ENCODE peak calls at places on chromosomes 2 and 18, in eight cellular contexts. D, W, O, J, C, F, E and T are unnamed samples.

GRCh38 chr2:152407204-152407721 is 72.3 kb downstream of the FMNL2 start:
- DNase-seq in D (peak), W (peak), O (peak), J (peak), C (peak), F (no peak), E (no peak), T (no peak)

GRCh38 chr2:45242161-45242741 is 233.0 kb upstream of the SIX2 start:
- DNase-seq in D (no peak), W (peak), O (peak), J (no peak), C (no peak), F (no peak), E (no peak), T (no peak)

GRCh38 chr2:45264227-45265225 is 255.3 kb upstream of the SIX2 start:
- DNase-seq in D (no peak), W (no peak), O (peak), J (no peak), C (no peak), F (no peak), E (no peak), T (no peak)

GRCh38 chr2:236875906-236876505 is 209.7 kb upstream of the COPS8 start:
- DNase-seq in D (no peak), W (no peak), O (no peak), J (no peak), C (no peak), F (no peak), E (peak), T (peak)

GRCh38 chr2:170505631-170506270 is 209.4 kb upstream of the SP5 start:
- DNase-seq in D (peak), W (peak), O (no peak), J (peak), C (no peak), F (no peak), E (no peak), T (no peak)

GRCh38 chr2:23207871-23208270 is 177.1 kb upstream of the KLHL29 start:
- DNase-seq in D (no peak), W (no peak), O (no peak), J (no peak), C (no peak), F (no peak), E (no peak), T (no peak)

GRCh38 chr2:45595724-45596435 is 15.2 kb downstream of the SRBD1 start:
- DNase-seq in D (no peak), W (peak), O (peak), J (no peak), C (no peak), F (no peak), E (no peak), T (no peak)

GRCh38 chr2:3519255-3520190 is at the start of gene ADI1:
- DNase-seq in D (peak), W (peak), O (peak), J (peak), C (peak), F (peak), E (peak), T (peak)

GRCh38 chr2:233480490-233481202 is 85.9 kb downstream of the USP40 start:
- DNase-seq in D (no peak), W (no peak), O (no peak), J (no peak), C (no peak), F (no peak), E (peak), T (no peak)

GRCh38 chr18:79515331-79515730 is 119.6 kb downstream of the NFATC1 start:
- DNase-seq in D (no peak), W (no peak), O (no peak), J (no peak), C (no peak), F (no peak), E (peak), T (no peak)

GRCh38 chr2:33378551-33379220 is 97.8 kb upstream of the RASGRP3 start:
- DNase-seq in D (no peak), W (no peak), O (peak), J (no peak), C (no peak), F (peak), E (no peak), T (no peak)

GRCh38 chr2:190961918-190962487 is 52.0 kb downstream of the STAT1 start:
- DNase-seq in D (no peak), W (no peak), O (no peak), J (no peak), C (no peak), F (no peak), E (no peak), T (no peak)

GRCh38 chr2:40364143-40364903 is 87.6 kb downstream of the SLC8A1 start:
- DNase-seq in D (no peak), W (no peak), O (peak), J (no peak), C (no peak), F (no peak), E (no peak), T (no peak)

GRCh38 chr2:172672114-172672513 is 63.5 kb upstream of the RAPGEF4 start:
- DNase-seq in D (no peak), W (no peak), O (peak), J (no peak), C (no peak), F (no peak), E (no peak), T (no peak)

GRCh38 chr18:33916200-33916599 is 308.5 kb downstream of the NOL4 start:
- DNase-seq in D (no peak), W (no peak), O (no peak), J (no peak), C (no peak), F (no peak), E (no peak), T (no peak)

GRCh38 chr2:106280653-106281202 is 86.6 kb upstream of the UXS1 start:
- DNase-seq in D (no peak), W (no peak), O (no peak), J (no peak), C (no peak), F (no peak), E (no peak), T (no peak)

GRCh38 chr2:127080226-127080940 is 26.6 kb downstream of the BIN1 start:
- DNase-seq in D (peak), W (no peak), O (no peak), J (no peak), C (no peak), F (peak), E (peak), T (no peak)

GRCh38 chr2:45699032-45699658 is 47.7 kb downstream of the PRKCE start:
- DNase-seq in D (no peak), W (no peak), O (peak), J (no peak), C (no peak), F (no peak), E (no peak), T (peak)

GRCh38 chr2:120108749-120109148 is 95.9 kb downstream of the EPB41L5 start:
- DNase-seq in D (no peak), W (no peak), O (peak), J (no peak), C (no peak), F (no peak), E (no peak), T (no peak)

GRCh38 chr2:230052299-230052698 is 16.4 kb downstream of the SLC16A14 start:
- DNase-seq in D (no peak), W (no peak), O (no peak), J (no peak), C (no peak), F (no peak), E (no peak), T (no peak)

GRCh38 chr2:30305235-30305634 is 73.9 kb downstream of the LBH start:
- DNase-seq in D (no peak), W (no peak), O (peak), J (no peak), C (no peak), F (no peak), E (no peak), T (no peak)

GRCh38 chr2:234403074-234403473 is 93.8 kb downstream of the ARL4C start:
- DNase-seq in D (no peak), W (no peak), O (peak), J (no peak), C (no peak), F (no peak), E (no peak), T (no peak)

GRCh38 chr18:13264986-13265900 is 46.7 kb downstream of the LDLRAD4 start:
- DNase-seq in D (no peak), W (no peak), O (no peak), J (no peak), C (no peak), F (no peak), E (no peak), T (no peak)

GRCh38 chr2:96556441-96557330 is 20.1 kb downstream of the ARID5A start:
- DNase-seq in D (peak), W (peak), O (peak), J (no peak), C (no peak), F (peak), E (no peak), T (peak)

GRCh38 chr18:55280515-55280914 is 307.5 kb downstream of the TCF4 start:
- DNase-seq in D (no peak), W (no peak), O (peak), J (no peak), C (no peak), F (no peak), E (no peak), T (no peak)

DNA sequence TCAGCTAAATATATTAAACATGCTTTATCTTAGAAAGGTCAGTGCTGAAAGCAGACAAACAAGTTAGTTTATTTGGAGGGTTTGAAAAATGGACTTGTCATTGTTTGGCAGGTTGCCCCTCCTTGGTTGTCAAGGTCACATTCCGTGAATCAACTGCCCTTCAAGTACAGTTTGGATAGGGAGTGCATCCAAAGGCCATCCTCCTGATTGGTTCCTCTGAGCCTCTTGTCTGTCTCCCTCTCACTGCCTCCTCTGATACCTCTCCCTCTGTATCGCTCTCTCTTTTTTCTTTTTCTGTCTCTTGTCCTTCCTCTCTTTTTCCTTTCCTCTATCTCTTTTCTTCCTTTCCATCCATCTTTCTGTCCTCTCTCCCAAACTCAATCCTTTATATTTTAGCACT is 5.4 kb downstream of the ITGAV start:
- DNase-seq in D (peak), W (peak), O (peak), J (no peak), C (no peak), F (no peak), E (no peak), T (no peak)
- TF ChIP-seq POLR2A in D (no peak), W (no peak), O (no peak), J (no peak), C (no peak), F (no peak), E (no peak), T (no peak)

GRCh38 chr2:241150660-241151530 is 628 bp downstream of the PPP1R7 start:
- DNase-seq in D (no peak), W (no peak), O (peak), J (no peak), C (no peak), F (no peak), E (no peak), T (no peak)
- TF ChIP-seq POLR2A in D (no peak), W (no peak), O (no peak), J (no peak), C (no peak), F (no peak), E (no peak), T (no peak)

GRCh38 chr18:65435529-65435928 is 315.3 kb upstream of the CDH7 start:
- DNase-seq in D (no peak), W (no peak), O (no peak), J (no peak), C (no peak), F (no peak), E (no peak), T (no peak)

GRCh38 chr18:65439184-65439583 is 311.6 kb upstream of the CDH7 start:
- DNase-seq in D (no peak), W (no peak), O (no peak), J (no peak), C (no peak), F (peak), E (no peak), T (no peak)

DNA sequence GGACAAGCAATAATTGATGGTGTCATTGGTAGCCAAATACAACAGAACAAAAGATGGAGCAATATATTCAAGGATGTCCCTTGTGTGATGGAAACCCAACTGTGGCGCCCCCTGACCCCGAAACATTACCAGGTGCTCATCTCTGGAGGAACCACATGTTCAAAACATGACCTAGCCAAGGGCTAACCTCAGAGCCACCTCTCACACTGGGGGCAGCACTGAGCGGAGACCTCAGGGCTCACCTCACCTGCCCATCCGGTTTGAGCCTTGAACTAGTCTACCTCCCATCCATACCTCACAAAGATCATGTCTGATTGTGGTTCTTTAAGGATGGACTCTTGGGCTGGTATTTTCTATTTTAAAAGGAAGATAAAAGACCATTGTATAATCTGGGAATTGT is 314.4 kb upstream of the CDH7 start:
- DNase-seq in D (no peak), W (no peak), O (no peak), J (no peak), C (no peak), F (no peak), E (no peak), T (no peak)
- TF ChIP-seq POLR2A in D (no peak), W (no peak), O (no peak), J (no peak), C (no peak), F (no peak), E (no peak), T (no peak)

DNA sequence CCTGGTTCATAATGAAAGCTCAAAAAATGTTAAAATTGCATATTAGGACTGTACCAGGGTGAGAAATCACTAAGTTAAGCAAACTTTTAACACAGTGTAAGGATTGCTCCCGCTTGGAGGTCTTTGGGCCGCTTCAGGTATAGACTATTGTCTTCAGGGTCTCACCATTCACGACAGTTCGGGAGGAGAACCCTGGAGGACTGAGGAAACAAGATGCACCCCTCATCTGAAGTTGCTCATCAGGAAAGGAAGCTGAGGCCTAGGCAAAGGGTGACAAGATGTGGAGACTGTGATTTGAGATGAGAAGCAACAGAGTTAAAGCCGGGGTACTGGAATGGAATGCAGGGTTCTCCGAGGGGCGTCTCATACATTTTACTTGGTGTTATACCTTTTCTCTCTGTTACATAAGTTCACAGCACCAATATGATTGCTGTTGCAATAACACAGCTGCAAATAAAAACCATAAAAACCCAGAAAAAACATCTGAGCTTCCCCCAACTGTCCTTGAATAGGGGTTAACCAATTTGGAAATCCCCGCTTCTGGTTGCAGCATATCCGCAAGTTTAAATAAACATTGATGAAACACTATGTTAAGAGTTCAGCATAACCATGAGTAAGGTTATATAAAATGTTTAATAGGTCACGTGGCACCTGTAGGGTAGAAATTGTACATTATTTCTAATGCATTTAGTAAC is 40.1 kb downstream of the FBXO48 start:
- DNase-seq in D (no peak), W (no peak), O (peak), J (no peak), C (no peak), F (peak), E (no peak), T (no peak)
- TF ChIP-seq POLR2A in D (no peak), W (no peak), O (no peak), J (no peak), C (no peak), F (no peak), E (no peak), T (no peak)

GRCh38 chr2:54675738-54676137 is 47.7 kb upstream of the EML6 start:
- DNase-seq in D (no peak), W (peak), O (no peak), J (no peak), C (no peak), F (no peak), E (no peak), T (no peak)

GRCh38 chr2:54671875-54672586 is 51.4 kb upstream of the EML6 start:
- DNase-seq in D (no peak), W (no peak), O (peak), J (no peak), C (no peak), F (no peak), E (no peak), T (no peak)

GRCh38 chr2:54672587-54673456 is 50.6 kb upstream of the EML6 start:
- DNase-seq in D (no peak), W (no peak), O (no peak), J (no peak), C (peak), F (peak), E (no peak), T (no peak)

GRCh38 chr2:54675281-54675680 is 48.2 kb upstream of the EML6 start:
- DNase-seq in D (no peak), W (no peak), O (no peak), J (no peak), C (no peak), F (no peak), E (no peak), T (no peak)

DNA sequence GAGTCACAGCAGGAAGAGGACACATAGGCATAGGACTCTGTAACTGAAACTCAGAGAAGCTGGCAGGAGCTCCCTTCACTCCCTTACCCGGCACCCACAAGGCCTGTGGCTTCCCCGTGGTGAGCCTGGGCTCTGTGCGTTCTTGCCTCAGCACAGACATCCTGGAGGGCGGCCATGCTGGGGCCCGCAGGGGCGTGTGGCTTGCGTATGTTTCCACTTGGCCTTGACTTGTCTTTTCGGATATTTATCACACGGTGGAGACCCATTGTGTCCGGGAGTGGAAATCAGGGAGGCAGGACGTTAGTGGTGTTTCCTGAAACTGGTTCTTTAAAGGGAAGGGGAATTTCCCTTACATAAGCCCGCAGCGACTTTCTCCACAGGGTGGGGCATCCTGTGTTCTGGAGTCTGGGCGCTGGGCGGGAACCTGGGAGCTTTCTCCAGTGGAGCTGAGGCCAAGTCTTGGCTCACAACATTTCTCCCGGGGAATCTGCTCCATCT is 49.9 kb upstream of the EML6 start:
- DNase-seq in D (no peak), W (peak), O (no peak), J (peak), C (no peak), F (peak), E (peak), T (no peak)
- TF ChIP-seq POLR2A in D (no peak), W (no peak), O (no peak), J (no peak), C (no peak), F (no peak), E (no peak), T (no peak)

DNA sequence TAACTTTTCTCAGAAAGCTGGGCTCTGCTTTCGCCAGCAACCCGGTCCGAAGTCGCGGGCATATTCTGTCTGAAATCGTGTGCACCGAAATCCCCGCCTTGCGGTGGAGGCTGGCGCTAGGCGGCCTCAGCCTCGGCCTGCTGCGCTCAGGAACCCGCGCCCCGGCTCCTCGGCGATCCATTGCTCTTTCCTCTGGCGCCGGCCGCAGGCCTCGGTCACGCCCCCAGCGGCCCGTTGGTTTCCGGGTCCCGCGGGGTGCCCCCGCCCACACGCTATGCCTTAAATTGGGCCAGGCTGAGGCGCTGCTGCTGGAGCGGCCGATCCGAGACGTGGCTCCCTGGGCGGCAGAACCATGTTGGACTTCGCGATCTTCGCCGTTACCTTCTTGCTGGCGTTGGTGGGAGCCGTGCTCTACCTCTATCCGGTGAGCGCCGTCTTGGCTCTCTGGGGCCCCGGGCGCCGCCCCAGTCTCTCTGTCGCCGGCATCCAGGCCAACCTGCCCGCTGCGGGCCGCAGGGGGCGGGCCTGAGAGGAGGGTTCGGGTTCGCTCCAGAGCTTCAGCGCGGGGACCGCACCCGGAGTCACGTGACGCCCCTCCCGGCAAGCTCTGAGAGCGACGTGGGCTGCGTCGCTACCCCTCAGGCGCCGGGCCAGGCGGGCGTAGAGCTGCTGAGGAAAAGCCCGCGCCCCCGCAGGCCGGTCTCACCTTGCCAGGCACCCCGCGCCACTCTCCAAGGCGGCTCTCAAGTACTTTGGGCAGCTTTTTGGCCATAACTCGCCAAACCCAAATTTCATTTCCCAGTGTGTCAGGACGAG is at the start of gene CYP20A1:
- DNase-seq in D (peak), W (peak), O (peak), J (peak), C (peak), F (peak), E (peak), T (peak)
- TF ChIP-seq POLR2A in D (peak), W (peak), O (peak), J (peak), C (peak), F (peak), E (peak), T (peak)

GRCh38 chr2:27086090-27086721 is 366 bp upstream of the KHK start:
- DNase-seq in D (peak), W (peak), O (peak), J (peak), C (peak), F (peak), E (peak), T (peak)
- TF ChIP-seq POLR2A in D (peak), W (peak), O (no peak), J (peak), C (peak), F (no peak), E (peak), T (peak)

GRCh38 chr2:74375838-74376237 is 4.3 kb downstream of the DCTN1 start:
- DNase-seq in D (no peak), W (no peak), O (no peak), J (no peak), C (no peak), F (peak), E (no peak), T (no peak)

GRCh38 chr2:74373189-74373588 is 6.9 kb downstream of the DCTN1 start:
- DNase-seq in D (no peak), W (no peak), O (no peak), J (peak), C (no peak), F (peak), E (no peak), T (no peak)

GRCh38 chr2:74373985-74374384 is 6.1 kb downstream of the DCTN1 start:
- DNase-seq in D (no peak), W (no peak), O (no peak), J (no peak), C (no peak), F (no peak), E (no peak), T (no peak)

GRCh38 chr2:74372674-74373073 is 7.4 kb downstream of the DCTN1 start:
- DNase-seq in D (no peak), W (no peak), O (no peak), J (no peak), C (no peak), F (no peak), E (no peak), T (no peak)

GRCh38 chr2:74374509-74375205 is 5.5 kb downstream of the DCTN1 start:
- DNase-seq in D (peak), W (peak), O (peak), J (peak), C (no peak), F (no peak), E (no peak), T (no peak)
- TF ChIP-seq POLR2A in D (no peak), W (no peak), O (no peak), J (no peak), C (no peak), F (no peak), E (no peak), T (no peak)

GRCh38 chr2:138521821-138522220 is 20.3 kb downstream of the SPOPL start:
- DNase-seq in D (no peak), W (no peak), O (no peak), J (no peak), C (no peak), F (no peak), E (no peak), T (no peak)
- TF ChIP-seq POLR2A in D (no peak), W (no peak), O (no peak), J (no peak), C (no peak), F (no peak), E (no peak), T (no peak)